ENCODE peak calls at places on chromosomes 2 and 18, in eight cellular contexts. One of them, this sample, is unnamed.

GRCh38 chr2:210195066-210195852 is 24.1 kb upstream of the KANSL1L start:
- DNase-seq in pancreas: no peak
- DNase-seq in cortex of kidney: no peak
- DNase-seq in naive thymus-derived CD4-positive, alpha-beta T cell: peak
- DNase-seq in mesendoderm: peak
- DNase-seq in bronchial epithelial cell: peak
- DNase-seq in stimulated activated CD4-positive, alpha-beta T cell treated with anti-CD3 and anti-CD28 coated beads, Interleukin-15, amount 100 ng/mL, for 1 hour: no peak
- DNase-seq in memory B cell: no peak
- DNase-seq in this sample: no peak

GRCh38 chr18:35122586-35123224 is 81.5 kb downstream of the MAPRE2 start:
- DNase-seq in stimulated activated CD4-positive, alpha-beta T cell treated with anti-CD3 and anti-CD28 coated beads, Interleukin-15, amount 100 ng/mL, for 1 hour: peak
- DNase-seq in memory B cell: no peak
- DNase-seq in bronchial epithelial cell: no peak
- DNase-seq in mesendoderm: peak
- DNase-seq in naive thymus-derived CD4-positive, alpha-beta T cell: no peak
- DNase-seq in pancreas: no peak
- DNase-seq in cortex of kidney: no peak
- DNase-seq in this sample: no peak

GRCh38 chr2:41989503-41990180 is 58.2 kb upstream of the PKDCC start:
- DNase-seq in pancreas: no peak
- DNase-seq in naive thymus-derived CD4-positive, alpha-beta T cell: no peak
- DNase-seq in stimulated activated CD4-positive, alpha-beta T cell treated with anti-CD3 and anti-CD28 coated beads, Interleukin-15, amount 100 ng/mL, for 1 hour: no peak
- DNase-seq in memory B cell: no peak
- DNase-seq in bronchial epithelial cell: no peak
- DNase-seq in mesendoderm: no peak
- DNase-seq in cortex of kidney: no peak
- DNase-seq in this sample: no peak

GRCh38 chr2:119939915-119940314 is 73.0 kb upstream of the EPB41L5 start:
- DNase-seq in cortex of kidney: no peak
- DNase-seq in mesendoderm: no peak
- DNase-seq in bronchial epithelial cell: no peak
- DNase-seq in naive thymus-derived CD4-positive, alpha-beta T cell: no peak
- DNase-seq in stimulated activated CD4-positive, alpha-beta T cell treated with anti-CD3 and anti-CD28 coated beads, Interleukin-15, amount 100 ng/mL, for 1 hour: no peak
- DNase-seq in memory B cell: no peak
- DNase-seq in pancreas: no peak
- DNase-seq in this sample: no peak

GRCh38 chr2:139162456-139162855 is 382.3 kb upstream of the NXPH2 start:
- DNase-seq in naive thymus-derived CD4-positive, alpha-beta T cell: no peak
- DNase-seq in cortex of kidney: no peak
- DNase-seq in pancreas: no peak
- DNase-seq in bronchial epithelial cell: no peak
- DNase-seq in stimulated activated CD4-positive, alpha-beta T cell treated with anti-CD3 and anti-CD28 coated beads, Interleukin-15, amount 100 ng/mL, for 1 hour: no peak
- DNase-seq in mesendoderm: peak
- DNase-seq in memory B cell: no peak
- DNase-seq in this sample: no peak

GRCh38 chr2:8527031-8527430 is 154.8 kb upstream of the ID2 start:
- DNase-seq in cortex of kidney: no peak
- DNase-seq in stimulated activated CD4-positive, alpha-beta T cell treated with anti-CD3 and anti-CD28 coated beads, Interleukin-15, amount 100 ng/mL, for 1 hour: no peak
- DNase-seq in memory B cell: no peak
- DNase-seq in pancreas: no peak
- DNase-seq in naive thymus-derived CD4-positive, alpha-beta T cell: no peak
- DNase-seq in mesendoderm: no peak
- DNase-seq in bronchial epithelial cell: no peak
- DNase-seq in this sample: no peak

GRCh38 chr2:229673676-229674075 is 40.7 kb downstream of the DNER start:
- DNase-seq in stimulated activated CD4-positive, alpha-beta T cell treated with anti-CD3 and anti-CD28 coated beads, Interleukin-15, amount 100 ng/mL, for 1 hour: no peak
- DNase-seq in pancreas: no peak
- DNase-seq in naive thymus-derived CD4-positive, alpha-beta T cell: no peak
- DNase-seq in mesendoderm: no peak
- DNase-seq in memory B cell: no peak
- DNase-seq in bronchial epithelial cell: peak
- DNase-seq in cortex of kidney: no peak
- DNase-seq in this sample: no peak

GRCh38 chr18:25279133-25279532 is 72.8 kb downstream of the ZNF521 start:
- DNase-seq in naive thymus-derived CD4-positive, alpha-beta T cell: no peak
- DNase-seq in pancreas: no peak
- DNase-seq in memory B cell: no peak
- DNase-seq in stimulated activated CD4-positive, alpha-beta T cell treated with anti-CD3 and anti-CD28 coated beads, Interleukin-15, amount 100 ng/mL, for 1 hour: no peak
- DNase-seq in cortex of kidney: no peak
- DNase-seq in bronchial epithelial cell: no peak
- DNase-seq in mesendoderm: no peak
- DNase-seq in this sample: no peak

GRCh38 chr2:16869711-16870110 is 204.1 kb upstream of the CYRIA start:
- DNase-seq in stimulated activated CD4-positive, alpha-beta T cell treated with anti-CD3 and anti-CD28 coated beads, Interleukin-15, amount 100 ng/mL, for 1 hour: no peak
- DNase-seq in pancreas: no peak
- DNase-seq in naive thymus-derived CD4-positive, alpha-beta T cell: no peak
- DNase-seq in memory B cell: no peak
- DNase-seq in mesendoderm: no peak
- DNase-seq in cortex of kidney: no peak
- DNase-seq in bronchial epithelial cell: no peak
- DNase-seq in this sample: no peak